ENCODE peak calls at places on chromosomes 4 and X, in eight cellular contexts. One of them, this sample, is unnamed. For H3K27me3, the result is how much of the 10 kb centered on the place peaks cover.

GRCh38 chr4:106289737-106290136 is 26.3 kb downstream of the TBCK start:
- DNase-seq in SK-N-SH: no peak
- DNase-seq in heart left ventricle: no peak
- DNase-seq in fibroblast of lung: no peak
- DNase-seq in CD8-positive, alpha-beta T cell: no peak
- DNase-seq in brain microvascular endothelial cell: no peak
- DNase-seq in body of pancreas: no peak
- DNase-seq in tibial nerve: no peak
- DNase-seq in this sample: no peak

GRCh38 chr4:7970031-7970946 is 30.6 kb upstream of the AFAP1 start:
- DNase-seq in SK-N-SH: peak
- DNase-seq in heart left ventricle: no peak
- DNase-seq in fibroblast of lung: peak
- DNase-seq in CD8-positive, alpha-beta T cell: peak
- DNase-seq in brain microvascular endothelial cell: peak
- DNase-seq in body of pancreas: no peak
- DNase-seq in tibial nerve: no peak
- DNase-seq in this sample: peak

GRCh38 chr4:145481164-145481941 is at the start of gene SMAD1:
- DNase-seq in SK-N-SH: peak
- DNase-seq in heart left ventricle: peak
- DNase-seq in fibroblast of lung: peak
- DNase-seq in CD8-positive, alpha-beta T cell: no peak
- DNase-seq in brain microvascular endothelial cell: peak
- DNase-seq in body of pancreas: peak
- DNase-seq in tibial nerve: peak
- DNase-seq in this sample: peak

GRCh38 chrX:67524950-67525691 is 18.7 kb upstream of the AR start:
- DNase-seq in SK-N-SH: no peak
- DNase-seq in heart left ventricle: no peak
- DNase-seq in fibroblast of lung: no peak
- DNase-seq in CD8-positive, alpha-beta T cell: no peak
- DNase-seq in brain microvascular endothelial cell: no peak
- DNase-seq in body of pancreas: no peak
- DNase-seq in tibial nerve: no peak
- DNase-seq in this sample: no peak

GRCh38 chr4:114038762-114039392 is 59.4 kb upstream of the ARSJ start:
- DNase-seq in SK-N-SH: no peak
- DNase-seq in heart left ventricle: no peak
- DNase-seq in fibroblast of lung: no peak
- DNase-seq in CD8-positive, alpha-beta T cell: no peak
- DNase-seq in brain microvascular endothelial cell: no peak
- DNase-seq in body of pancreas: no peak
- DNase-seq in tibial nerve: no peak
- DNase-seq in this sample: no peak

GRCh38 chrX:102129473-102129872 is 4.0 kb downstream of the TCEAL2 start:
- DNase-seq in SK-N-SH: peak
- DNase-seq in heart left ventricle: no peak
- DNase-seq in fibroblast of lung: no peak
- DNase-seq in CD8-positive, alpha-beta T cell: no peak
- DNase-seq in brain microvascular endothelial cell: no peak
- DNase-seq in body of pancreas: no peak
- DNase-seq in tibial nerve: no peak
- DNase-seq in this sample: no peak

GRCh38 chrX:150258176-150258425 is 105.0 kb upstream of the MAMLD1 start:
- DNase-seq in SK-N-SH: no peak
- DNase-seq in heart left ventricle: no peak
- DNase-seq in fibroblast of lung: no peak
- DNase-seq in CD8-positive, alpha-beta T cell: no peak
- DNase-seq in brain microvascular endothelial cell: no peak
- DNase-seq in body of pancreas: no peak
- DNase-seq in tibial nerve: no peak
- DNase-seq in this sample: no peak

GRCh38 chr4:143514432-143514831 is 930 bp downstream of the SMARCA5 start:
- DNase-seq in SK-N-SH: peak
- DNase-seq in heart left ventricle: peak
- DNase-seq in fibroblast of lung: peak
- DNase-seq in CD8-positive, alpha-beta T cell: peak
- DNase-seq in brain microvascular endothelial cell: peak
- DNase-seq in body of pancreas: peak
- DNase-seq in tibial nerve: peak
- DNase-seq in this sample: no peak

GRCh38 chr4:1556541-1557220 is 127.4 kb downstream of the FAM53A start:
- DNase-seq in SK-N-SH: peak
- DNase-seq in heart left ventricle: no peak
- DNase-seq in fibroblast of lung: no peak
- DNase-seq in CD8-positive, alpha-beta T cell: no peak
- DNase-seq in brain microvascular endothelial cell: no peak
- DNase-seq in body of pancreas: no peak
- DNase-seq in tibial nerve: no peak
- DNase-seq in this sample: no peak

GRCh38 chrX:103607385-103608304 is at the start of gene TCEAL3:
- DNase-seq in SK-N-SH: peak
- DNase-seq in heart left ventricle: peak
- DNase-seq in fibroblast of lung: peak
- DNase-seq in CD8-positive, alpha-beta T cell: peak
- DNase-seq in brain microvascular endothelial cell: no peak
- DNase-seq in body of pancreas: peak
- DNase-seq in tibial nerve: peak
- DNase-seq in this sample: no peak

GRCh38 chr4:166092797-166093196 is 219.8 kb downstream of the TLL1 start:
- DNase-seq in SK-N-SH: no peak
- DNase-seq in heart left ventricle: no peak
- DNase-seq in fibroblast of lung: no peak
- DNase-seq in CD8-positive, alpha-beta T cell: no peak
- DNase-seq in brain microvascular endothelial cell: no peak
- DNase-seq in body of pancreas: no peak
- DNase-seq in tibial nerve: no peak
- DNase-seq in this sample: no peak

GRCh38 chr4:154741877-154742851 is 1.6 kb upstream of the LRAT start:
- DNase-seq in SK-N-SH: peak
- DNase-seq in heart left ventricle: no peak
- DNase-seq in fibroblast of lung: peak
- DNase-seq in CD8-positive, alpha-beta T cell: no peak
- DNase-seq in brain microvascular endothelial cell: no peak
- DNase-seq in body of pancreas: no peak
- DNase-seq in tibial nerve: no peak
- DNase-seq in this sample: no peak

GRCh38 chrX:119041175-119041574 is 31.6 kb upstream of the CT47C1 start:
- DNase-seq in SK-N-SH: no peak
- DNase-seq in heart left ventricle: peak
- DNase-seq in fibroblast of lung: peak
- DNase-seq in CD8-positive, alpha-beta T cell: no peak
- DNase-seq in brain microvascular endothelial cell: peak
- DNase-seq in body of pancreas: peak
- DNase-seq in tibial nerve: peak
- DNase-seq in this sample: no peak

GRCh38 chrX:54030329-54030728 is 13.9 kb downstream of the PHF8 start:
- DNase-seq in SK-N-SH: no peak
- DNase-seq in heart left ventricle: no peak
- DNase-seq in fibroblast of lung: no peak
- DNase-seq in CD8-positive, alpha-beta T cell: no peak
- DNase-seq in brain microvascular endothelial cell: no peak
- DNase-seq in body of pancreas: no peak
- DNase-seq in tibial nerve: no peak
- DNase-seq in this sample: no peak

GRCh38 chrX:143121471-143121870 is 95.7 kb downstream of the SPANXN4 start:
- DNase-seq in SK-N-SH: no peak
- DNase-seq in heart left ventricle: no peak
- DNase-seq in fibroblast of lung: no peak
- DNase-seq in CD8-positive, alpha-beta T cell: no peak
- DNase-seq in brain microvascular endothelial cell: no peak
- DNase-seq in body of pancreas: no peak
- DNase-seq in tibial nerve: peak
- DNase-seq in this sample: no peak

GRCh38 chr4:134645778-134646177 is 444.2 kb upstream of the PABPC4L start:
- DNase-seq in SK-N-SH: no peak
- DNase-seq in heart left ventricle: no peak
- DNase-seq in fibroblast of lung: no peak
- DNase-seq in CD8-positive, alpha-beta T cell: no peak
- DNase-seq in brain microvascular endothelial cell: no peak
- DNase-seq in body of pancreas: no peak
- DNase-seq in tibial nerve: no peak
- DNase-seq in this sample: no peak

GRCh38 chr4:15600176-15600575 is 55.0 kb downstream of the FBXL5 start:
- DNase-seq in SK-N-SH: no peak
- DNase-seq in heart left ventricle: no peak
- DNase-seq in fibroblast of lung: no peak
- DNase-seq in CD8-positive, alpha-beta T cell: no peak
- DNase-seq in brain microvascular endothelial cell: no peak
- DNase-seq in body of pancreas: no peak
- DNase-seq in tibial nerve: no peak
- DNase-seq in this sample: no peak

GRCh38 chr4:128310266-128310697 is 22.7 kb upstream of the PGRMC2 start:
- DNase-seq in SK-N-SH: peak
- DNase-seq in heart left ventricle: peak
- DNase-seq in fibroblast of lung: no peak
- DNase-seq in CD8-positive, alpha-beta T cell: no peak
- DNase-seq in brain microvascular endothelial cell: no peak
- DNase-seq in body of pancreas: peak
- DNase-seq in tibial nerve: no peak
- DNase-seq in this sample: no peak

DNA sequence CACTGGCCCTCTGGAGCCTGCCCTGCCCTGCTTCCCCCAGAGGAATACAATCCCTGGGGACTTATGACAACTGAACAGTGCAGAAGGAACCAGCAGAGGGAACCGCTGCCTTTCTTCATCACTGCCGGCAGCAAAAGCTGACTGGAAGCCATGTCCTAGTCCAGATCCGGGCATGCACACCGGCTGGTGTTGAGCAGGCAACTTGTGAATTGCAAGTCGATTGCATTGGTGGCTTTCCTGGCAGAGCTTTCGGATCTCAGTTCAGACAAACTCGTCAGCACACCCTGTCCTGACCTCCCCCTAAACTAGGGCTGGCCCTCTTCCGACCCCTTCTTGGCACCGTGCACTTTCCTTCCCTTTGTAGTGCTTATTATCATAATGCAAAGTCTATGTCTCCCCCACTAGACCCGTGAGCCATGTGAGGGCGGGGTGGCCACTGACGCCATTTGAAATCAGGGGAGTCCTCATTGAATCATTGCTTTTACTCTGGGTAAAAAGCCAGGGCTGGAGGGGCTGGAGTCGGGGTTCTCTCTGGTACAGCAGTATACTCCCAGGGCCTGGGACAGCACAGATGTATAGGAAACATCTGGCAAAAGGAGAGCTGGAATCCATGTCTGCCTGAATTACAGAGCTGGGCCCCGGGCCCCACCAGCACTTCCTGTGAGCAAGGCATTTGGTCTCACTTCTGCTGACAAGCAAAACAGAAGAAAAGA is 1.8 kb downstream of the ARHGAP4 start:
- DNase-seq in SK-N-SH: no peak
- DNase-seq in heart left ventricle: no peak
- DNase-seq in fibroblast of lung: peak
- DNase-seq in CD8-positive, alpha-beta T cell: peak
- DNase-seq in brain microvascular endothelial cell: no peak
- DNase-seq in body of pancreas: no peak
- DNase-seq in tibial nerve: no peak
- DNase-seq in this sample: no peak
- TF ChIP-seq CTCF in SK-N-SH: peak
- TF ChIP-seq CTCF in heart left ventricle: peak
- TF ChIP-seq CTCF in fibroblast of lung: peak
- TF ChIP-seq CTCF in CD8-positive, alpha-beta T cell: peak
- TF ChIP-seq CTCF in brain microvascular endothelial cell: peak
- TF ChIP-seq CTCF in body of pancreas: no peak
- TF ChIP-seq CTCF in tibial nerve: peak
- TF ChIP-seq CTCF in this sample: no peak

GRCh38 chr4:176319237-176319703 is 496 bp upstream of the SPCS3 start:
- DNase-seq in SK-N-SH: no peak
- DNase-seq in heart left ventricle: no peak
- DNase-seq in fibroblast of lung: no peak
- DNase-seq in CD8-positive, alpha-beta T cell: no peak
- DNase-seq in brain microvascular endothelial cell: no peak
- DNase-seq in body of pancreas: no peak
- DNase-seq in tibial nerve: no peak
- DNase-seq in this sample: no peak

GRCh38 chr4:176321589-176321988 is 1.8 kb downstream of the SPCS3 start:
- DNase-seq in SK-N-SH: no peak
- DNase-seq in heart left ventricle: no peak
- DNase-seq in fibroblast of lung: no peak
- DNase-seq in CD8-positive, alpha-beta T cell: no peak
- DNase-seq in brain microvascular endothelial cell: no peak
- DNase-seq in body of pancreas: no peak
- DNase-seq in tibial nerve: no peak
- DNase-seq in this sample: no peak

GRCh38 chr4:176320340-176320975 is 692 bp downstream of the SPCS3 start:
- DNase-seq in SK-N-SH: peak
- DNase-seq in heart left ventricle: peak
- DNase-seq in fibroblast of lung: peak
- DNase-seq in CD8-positive, alpha-beta T cell: peak
- DNase-seq in brain microvascular endothelial cell: peak
- DNase-seq in body of pancreas: peak
- DNase-seq in tibial nerve: peak
- DNase-seq in this sample: peak

GRCh38 chr4:176319704-176320339 is at the start of gene SPCS3:
- DNase-seq in SK-N-SH: peak
- DNase-seq in heart left ventricle: peak
- DNase-seq in fibroblast of lung: peak
- DNase-seq in CD8-positive, alpha-beta T cell: peak
- DNase-seq in brain microvascular endothelial cell: peak
- DNase-seq in body of pancreas: peak
- DNase-seq in tibial nerve: peak
- DNase-seq in this sample: peak

DNA sequence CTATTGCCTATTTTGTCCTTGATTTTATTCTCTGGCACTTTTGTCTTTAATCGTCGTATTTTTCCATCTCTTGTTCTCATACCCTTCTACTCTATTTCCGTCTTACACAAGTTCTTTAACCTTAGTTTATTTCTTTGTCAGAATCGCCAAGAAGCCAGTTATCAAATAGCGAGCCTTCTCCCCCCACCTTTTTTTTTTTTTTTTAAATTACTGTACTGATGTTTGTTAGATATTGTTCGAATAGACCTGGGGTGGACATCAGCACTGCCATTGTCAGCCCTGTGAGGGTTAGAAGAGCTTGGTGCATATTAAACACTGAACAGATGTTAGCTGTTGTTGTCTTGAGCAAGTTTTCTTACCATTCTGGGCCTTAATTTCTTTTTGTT is 1.2 kb downstream of the SPCS3 start:
- DNase-seq in SK-N-SH: peak
- DNase-seq in heart left ventricle: no peak
- DNase-seq in fibroblast of lung: no peak
- DNase-seq in CD8-positive, alpha-beta T cell: no peak
- DNase-seq in brain microvascular endothelial cell: no peak
- DNase-seq in body of pancreas: no peak
- DNase-seq in tibial nerve: no peak
- DNase-seq in this sample: no peak
- H3K27ac ChIP-seq in SK-N-SH: peak
- H3K27ac ChIP-seq in heart left ventricle: peak
- H3K27ac ChIP-seq in fibroblast of lung: peak
- H3K27ac ChIP-seq in CD8-positive, alpha-beta T cell: peak
- H3K27ac ChIP-seq in brain microvascular endothelial cell: peak
- H3K27ac ChIP-seq in body of pancreas: peak
- H3K27ac ChIP-seq in tibial nerve: peak
- H3K27ac ChIP-seq in this sample: peak

GRCh38 chrX:108732630-108733321 is 3.6 kb downstream of the IRS4 start:
- DNase-seq in SK-N-SH: peak
- DNase-seq in heart left ventricle: no peak
- DNase-seq in fibroblast of lung: no peak
- DNase-seq in CD8-positive, alpha-beta T cell: no peak
- DNase-seq in brain microvascular endothelial cell: no peak
- DNase-seq in body of pancreas: no peak
- DNase-seq in tibial nerve: no peak
- DNase-seq in this sample: no peak
- H3K27me3 ChIP-seq in SK-N-SH: half or more
- H3K27me3 ChIP-seq in heart left ventricle: half or more
- H3K27me3 ChIP-seq in fibroblast of lung: under half
- H3K27me3 ChIP-seq in CD8-positive, alpha-beta T cell: under half
- H3K27me3 ChIP-seq in brain microvascular endothelial cell: under half
- H3K27me3 ChIP-seq in body of pancreas: under half
- H3K27me3 ChIP-seq in tibial nerve: half or more
- H3K27me3 ChIP-seq in this sample: under half

GRCh38 chr4:169152899-169153298 is 117.9 kb downstream of the SH3RF1 start:
- DNase-seq in SK-N-SH: no peak
- DNase-seq in heart left ventricle: no peak
- DNase-seq in fibroblast of lung: no peak
- DNase-seq in CD8-positive, alpha-beta T cell: no peak
- DNase-seq in brain microvascular endothelial cell: no peak
- DNase-seq in body of pancreas: no peak
- DNase-seq in tibial nerve: no peak
- DNase-seq in this sample: no peak
- TF ChIP-seq CTCF in SK-N-SH: peak
- TF ChIP-seq CTCF in heart left ventricle: no peak
- TF ChIP-seq CTCF in fibroblast of lung: peak
- TF ChIP-seq CTCF in CD8-positive, alpha-beta T cell: no peak
- TF ChIP-seq CTCF in brain microvascular endothelial cell: peak
- TF ChIP-seq CTCF in body of pancreas: no peak
- TF ChIP-seq CTCF in tibial nerve: no peak
- TF ChIP-seq CTCF in this sample: no peak